ENCODE peak calls at places on chromosome 13, in nine cellular contexts. One of them, this sample, is unnamed.

GRCh38 chr13:33761744-33762143 is 56.2 kb upstream of the RFC3 start:
- DNase-seq in AG09309: no peak
- DNase-seq in activated CD8-positive, alpha-beta memory T cell treated with anti-CD3 and anti-CD28 coated beads, Interleukin-2, amount 50 U/mL, for 48 hours: no peak
- DNase-seq in tibial nerve: no peak
- DNase-seq in KG1: no peak
- DNase-seq in AG04449: no peak
- DNase-seq in activated T-helper 1 cell treated with anti-CD3 and anti-CD28 coated beads, Interleukin-2, amount 50 U/mL, for 16 hours: no peak
- DNase-seq in activated CD4-positive, alpha-beta T cell treated with anti-CD3 and anti-CD28 coated beads, Interleukin-2, amount 50 U/mL, for 48 hours: no peak
- DNase-seq in cerebellar cortex: peak
- DNase-seq in this sample: no peak

GRCh38 chr13:28531195-28531955 is 36.4 kb upstream of the FLT1 start:
- DNase-seq in AG04449: no peak
- DNase-seq in tibial nerve: no peak
- DNase-seq in activated CD8-positive, alpha-beta memory T cell treated with anti-CD3 and anti-CD28 coated beads, Interleukin-2, amount 50 U/mL, for 48 hours: no peak
- DNase-seq in cerebellar cortex: peak
- DNase-seq in activated CD4-positive, alpha-beta T cell treated with anti-CD3 and anti-CD28 coated beads, Interleukin-2, amount 50 U/mL, for 48 hours: no peak
- DNase-seq in activated T-helper 1 cell treated with anti-CD3 and anti-CD28 coated beads, Interleukin-2, amount 50 U/mL, for 16 hours: no peak
- DNase-seq in KG1: no peak
- DNase-seq in AG09309: no peak
- DNase-seq in this sample: no peak

GRCh38 chr13:56247692-56248091 is 893.0 kb upstream of the PRR20A start:
- DNase-seq in activated CD8-positive, alpha-beta memory T cell treated with anti-CD3 and anti-CD28 coated beads, Interleukin-2, amount 50 U/mL, for 48 hours: no peak
- DNase-seq in activated CD4-positive, alpha-beta T cell treated with anti-CD3 and anti-CD28 coated beads, Interleukin-2, amount 50 U/mL, for 48 hours: no peak
- DNase-seq in KG1: no peak
- DNase-seq in activated T-helper 1 cell treated with anti-CD3 and anti-CD28 coated beads, Interleukin-2, amount 50 U/mL, for 16 hours: no peak
- DNase-seq in AG09309: no peak
- DNase-seq in AG04449: no peak
- DNase-seq in tibial nerve: no peak
- DNase-seq in cerebellar cortex: no peak
- DNase-seq in this sample: no peak

GRCh38 chr13:32823597-32823996 is 192.6 kb upstream of the KL start:
- DNase-seq in AG04449: no peak
- DNase-seq in activated CD8-positive, alpha-beta memory T cell treated with anti-CD3 and anti-CD28 coated beads, Interleukin-2, amount 50 U/mL, for 48 hours: no peak
- DNase-seq in cerebellar cortex: no peak
- DNase-seq in activated CD4-positive, alpha-beta T cell treated with anti-CD3 and anti-CD28 coated beads, Interleukin-2, amount 50 U/mL, for 48 hours: no peak
- DNase-seq in AG09309: no peak
- DNase-seq in tibial nerve: no peak
- DNase-seq in KG1: no peak
- DNase-seq in activated T-helper 1 cell treated with anti-CD3 and anti-CD28 coated beads, Interleukin-2, amount 50 U/mL, for 16 hours: no peak
- DNase-seq in this sample: no peak

GRCh38 chr13:114131581-114132418 is 623 bp downstream of the RASA3 start:
- DNase-seq in tibial nerve: no peak
- DNase-seq in activated CD4-positive, alpha-beta T cell treated with anti-CD3 and anti-CD28 coated beads, Interleukin-2, amount 50 U/mL, for 48 hours: no peak
- DNase-seq in AG09309: no peak
- DNase-seq in activated T-helper 1 cell treated with anti-CD3 and anti-CD28 coated beads, Interleukin-2, amount 50 U/mL, for 16 hours: no peak
- DNase-seq in activated CD8-positive, alpha-beta memory T cell treated with anti-CD3 and anti-CD28 coated beads, Interleukin-2, amount 50 U/mL, for 48 hours: no peak
- DNase-seq in AG04449: no peak
- DNase-seq in cerebellar cortex: no peak
- DNase-seq in KG1: no peak
- DNase-seq in this sample: no peak

GRCh38 chr13:29465741-29466293 is 129.7 kb downstream of the SLC7A1 start:
- DNase-seq in AG04449: no peak
- DNase-seq in KG1: no peak
- DNase-seq in cerebellar cortex: peak
- DNase-seq in activated T-helper 1 cell treated with anti-CD3 and anti-CD28 coated beads, Interleukin-2, amount 50 U/mL, for 16 hours: no peak
- DNase-seq in AG09309: no peak
- DNase-seq in activated CD4-positive, alpha-beta T cell treated with anti-CD3 and anti-CD28 coated beads, Interleukin-2, amount 50 U/mL, for 48 hours: no peak
- DNase-seq in tibial nerve: peak
- DNase-seq in activated CD8-positive, alpha-beta memory T cell treated with anti-CD3 and anti-CD28 coated beads, Interleukin-2, amount 50 U/mL, for 48 hours: no peak
- DNase-seq in this sample: no peak

GRCh38 chr13:50123002-50123401 is 107.8 kb downstream of the KCNRG start:
- DNase-seq in AG09309: no peak
- DNase-seq in activated CD8-positive, alpha-beta memory T cell treated with anti-CD3 and anti-CD28 coated beads, Interleukin-2, amount 50 U/mL, for 48 hours: no peak
- DNase-seq in activated T-helper 1 cell treated with anti-CD3 and anti-CD28 coated beads, Interleukin-2, amount 50 U/mL, for 16 hours: no peak
- DNase-seq in KG1: no peak
- DNase-seq in tibial nerve: no peak
- DNase-seq in activated CD4-positive, alpha-beta T cell treated with anti-CD3 and anti-CD28 coated beads, Interleukin-2, amount 50 U/mL, for 48 hours: no peak
- DNase-seq in cerebellar cortex: peak
- DNase-seq in AG04449: no peak
- DNase-seq in this sample: no peak

GRCh38 chr13:74795526-74795925 is 661.3 kb upstream of the KLF12 start:
- DNase-seq in KG1: no peak
- DNase-seq in activated T-helper 1 cell treated with anti-CD3 and anti-CD28 coated beads, Interleukin-2, amount 50 U/mL, for 16 hours: no peak
- DNase-seq in activated CD4-positive, alpha-beta T cell treated with anti-CD3 and anti-CD28 coated beads, Interleukin-2, amount 50 U/mL, for 48 hours: no peak
- DNase-seq in AG09309: no peak
- DNase-seq in tibial nerve: no peak
- DNase-seq in activated CD8-positive, alpha-beta memory T cell treated with anti-CD3 and anti-CD28 coated beads, Interleukin-2, amount 50 U/mL, for 48 hours: no peak
- DNase-seq in cerebellar cortex: no peak
- DNase-seq in AG04449: no peak
- DNase-seq in this sample: no peak

GRCh38 chr13:24032252-24032651 is 128.3 kb upstream of the SPATA13 start:
- DNase-seq in AG09309: peak
- DNase-seq in activated CD8-positive, alpha-beta memory T cell treated with anti-CD3 and anti-CD28 coated beads, Interleukin-2, amount 50 U/mL, for 48 hours: no peak
- DNase-seq in KG1: no peak
- DNase-seq in AG04449: peak
- DNase-seq in cerebellar cortex: no peak
- DNase-seq in tibial nerve: no peak
- DNase-seq in activated CD4-positive, alpha-beta T cell treated with anti-CD3 and anti-CD28 coated beads, Interleukin-2, amount 50 U/mL, for 48 hours: no peak
- DNase-seq in activated T-helper 1 cell treated with anti-CD3 and anti-CD28 coated beads, Interleukin-2, amount 50 U/mL, for 16 hours: no peak
- DNase-seq in this sample: peak

GRCh38 chr13:80204642-80205041 is 136.3 kb downstream of the SPRY2 start:
- DNase-seq in AG09309: no peak
- DNase-seq in activated CD8-positive, alpha-beta memory T cell treated with anti-CD3 and anti-CD28 coated beads, Interleukin-2, amount 50 U/mL, for 48 hours: no peak
- DNase-seq in cerebellar cortex: no peak
- DNase-seq in AG04449: no peak
- DNase-seq in tibial nerve: no peak
- DNase-seq in activated T-helper 1 cell treated with anti-CD3 and anti-CD28 coated beads, Interleukin-2, amount 50 U/mL, for 16 hours: no peak
- DNase-seq in KG1: no peak
- DNase-seq in activated CD4-positive, alpha-beta T cell treated with anti-CD3 and anti-CD28 coated beads, Interleukin-2, amount 50 U/mL, for 48 hours: no peak
- DNase-seq in this sample: no peak

GRCh38 chr13:35598790-35599369 is 122.4 kb upstream of the MAB21L1 start:
- DNase-seq in KG1: no peak
- DNase-seq in activated CD8-positive, alpha-beta memory T cell treated with anti-CD3 and anti-CD28 coated beads, Interleukin-2, amount 50 U/mL, for 48 hours: no peak
- DNase-seq in activated T-helper 1 cell treated with anti-CD3 and anti-CD28 coated beads, Interleukin-2, amount 50 U/mL, for 16 hours: no peak
- DNase-seq in cerebellar cortex: no peak
- DNase-seq in tibial nerve: no peak
- DNase-seq in AG09309: no peak
- DNase-seq in AG04449: no peak
- DNase-seq in activated CD4-positive, alpha-beta T cell treated with anti-CD3 and anti-CD28 coated beads, Interleukin-2, amount 50 U/mL, for 48 hours: no peak
- DNase-seq in this sample: no peak

GRCh38 chr13:89457977-89458376 is 1786.8 kb downstream of the SLITRK5 start:
- DNase-seq in activated T-helper 1 cell treated with anti-CD3 and anti-CD28 coated beads, Interleukin-2, amount 50 U/mL, for 16 hours: no peak
- DNase-seq in cerebellar cortex: no peak
- DNase-seq in activated CD4-positive, alpha-beta T cell treated with anti-CD3 and anti-CD28 coated beads, Interleukin-2, amount 50 U/mL, for 48 hours: no peak
- DNase-seq in tibial nerve: no peak
- DNase-seq in KG1: no peak
- DNase-seq in activated CD8-positive, alpha-beta memory T cell treated with anti-CD3 and anti-CD28 coated beads, Interleukin-2, amount 50 U/mL, for 48 hours: no peak
- DNase-seq in AG04449: no peak
- DNase-seq in AG09309: no peak
- DNase-seq in this sample: peak

GRCh38 chr13:100394005-100394695 is 194.4 kb downstream of the GGACT start:
- DNase-seq in cerebellar cortex: peak
- DNase-seq in tibial nerve: peak
- DNase-seq in KG1: no peak
- DNase-seq in AG04449: peak
- DNase-seq in activated CD8-positive, alpha-beta memory T cell treated with anti-CD3 and anti-CD28 coated beads, Interleukin-2, amount 50 U/mL, for 48 hours: no peak
- DNase-seq in AG09309: peak
- DNase-seq in activated T-helper 1 cell treated with anti-CD3 and anti-CD28 coated beads, Interleukin-2, amount 50 U/mL, for 16 hours: no peak
- DNase-seq in activated CD4-positive, alpha-beta T cell treated with anti-CD3 and anti-CD28 coated beads, Interleukin-2, amount 50 U/mL, for 48 hours: peak
- DNase-seq in this sample: no peak

GRCh38 chr13:23876265-23876664 is 12.9 kb downstream of the MIPEP start:
- DNase-seq in activated CD4-positive, alpha-beta T cell treated with anti-CD3 and anti-CD28 coated beads, Interleukin-2, amount 50 U/mL, for 48 hours: no peak
- DNase-seq in AG04449: no peak
- DNase-seq in KG1: no peak
- DNase-seq in activated CD8-positive, alpha-beta memory T cell treated with anti-CD3 and anti-CD28 coated beads, Interleukin-2, amount 50 U/mL, for 48 hours: no peak
- DNase-seq in activated T-helper 1 cell treated with anti-CD3 and anti-CD28 coated beads, Interleukin-2, amount 50 U/mL, for 16 hours: no peak
- DNase-seq in tibial nerve: no peak
- DNase-seq in cerebellar cortex: no peak
- DNase-seq in AG09309: no peak
- DNase-seq in this sample: no peak

GRCh38 chr13:47310376-47310775 is 413.5 kb upstream of the HTR2A start:
- DNase-seq in AG04449: no peak
- DNase-seq in activated CD4-positive, alpha-beta T cell treated with anti-CD3 and anti-CD28 coated beads, Interleukin-2, amount 50 U/mL, for 48 hours: no peak
- DNase-seq in KG1: no peak
- DNase-seq in cerebellar cortex: no peak
- DNase-seq in activated CD8-positive, alpha-beta memory T cell treated with anti-CD3 and anti-CD28 coated beads, Interleukin-2, amount 50 U/mL, for 48 hours: no peak
- DNase-seq in tibial nerve: no peak
- DNase-seq in AG09309: no peak
- DNase-seq in activated T-helper 1 cell treated with anti-CD3 and anti-CD28 coated beads, Interleukin-2, amount 50 U/mL, for 16 hours: no peak
- DNase-seq in this sample: peak

GRCh38 chr13:101181076-101181685 is 235.1 kb downstream of the NALCN start:
- DNase-seq in cerebellar cortex: no peak
- DNase-seq in activated CD8-positive, alpha-beta memory T cell treated with anti-CD3 and anti-CD28 coated beads, Interleukin-2, amount 50 U/mL, for 48 hours: no peak
- DNase-seq in activated CD4-positive, alpha-beta T cell treated with anti-CD3 and anti-CD28 coated beads, Interleukin-2, amount 50 U/mL, for 48 hours: no peak
- DNase-seq in activated T-helper 1 cell treated with anti-CD3 and anti-CD28 coated beads, Interleukin-2, amount 50 U/mL, for 16 hours: no peak
- DNase-seq in AG04449: no peak
- DNase-seq in AG09309: no peak
- DNase-seq in KG1: no peak
- DNase-seq in tibial nerve: no peak
- DNase-seq in this sample: no peak

This sample was measured in retinal pigment epithelial cell.